ENCODE peak calls at places on chromosome 17, in five cellular contexts. Q is A549, M is lung, R is mucosa of descending colon, Y is GM13977. U is an unnamed sample.

GRCh38 chr17:59437766-59438165 is 106.3 kb downstream of the YPEL2 start:
- DNase-seq in R (no peak), M (no peak), Q (no peak), Y (no peak), U (no peak)

GRCh38 chr17:78130439-78131101 is at the start of gene TMC8:
- DNase-seq in Y (peak), M (peak), R (no peak), Q (no peak), U (no peak)

GRCh38 chr17:64017381-64017980 is 3.0 kb downstream of the ICAM2 start:
- DNase-seq in Q (no peak), Y (no peak), M (no peak), R (no peak), U (no peak)

GRCh38 chr17:40347319-40348135 is 17.0 kb downstream of the GJD3 start:
- DNase-seq in Y (no peak), Q (no peak), R (no peak), M (no peak), U (no peak)

GRCh38 chr17:12422632-12423031 is 243.1 kb upstream of the MYOCD start:
- DNase-seq in M (no peak), Y (no peak), R (no peak), Q (no peak), U (no peak)

GRCh38 chr17:74325743-74326379 is at the start of gene KIF19:
- DNase-seq in M (peak), Q (no peak), Y (peak), R (peak), U (peak)

GRCh38 chr17:59371426-59372099 is 40.1 kb downstream of the YPEL2 start:
- DNase-seq in M (no peak), Q (no peak), Y (no peak), R (peak), U (no peak)

GRCh38 chr17:51397361-51398127 is 137.2 kb downstream of the UTP18 start:
- DNase-seq in Q (peak), Y (no peak), M (no peak), R (no peak), U (no peak)

GRCh38 chr17:40076595-40076994 is 13.8 kb downstream of the THRA start:
- DNase-seq in M (no peak), R (no peak), Y (no peak), Q (no peak), U (no peak)

GRCh38 chr17:44788139-44788538 is 29.4 kb downstream of the ADAM11 start:
- DNase-seq in Q (no peak), R (no peak), M (no peak), Y (no peak), U (no peak)

GRCh38 chr17:77804796-77805426 is 153.6 kb upstream of the TNRC6C start:
- DNase-seq in M (no peak), Y (no peak), Q (no peak), R (no peak), U (no peak)

GRCh38 chr17:34797724-34798123 is 163.5 kb downstream of the CCT6B start:
- DNase-seq in M (no peak), Y (peak), Q (peak), R (peak), U (peak)

GRCh38 chr17:4591529-4591928 is 7.2 kb downstream of the SMTNL2 start:
- DNase-seq in Q (peak), R (no peak), Y (no peak), M (no peak), U (no peak)

GRCh38 chr17:82647593-82648164 is 565 bp downstream of the WDR45B start:
- DNase-seq in Y (peak), R (peak), M (peak), Q (no peak), U (peak)
- TF ChIP-seq CTCF in Y (no peak), R (no peak), M (no peak), Q (no peak), U (no peak)

GRCh38 chr17:7445011-7445927 is at the start of gene CHRNB1:
- DNase-seq in Q (peak), M (peak), R (peak), Y (peak), U (peak)
- TF ChIP-seq CTCF in Q (no peak), M (no peak), R (no peak), Y (no peak), U (no peak)

GRCh38 chr17:7484067-7484963 is at the start of gene POLR2A:
- DNase-seq in Q (peak), Y (peak), R (peak), M (peak), U (peak)

GRCh38 chr17:7483238-7484066 is 714 bp upstream of the POLR2A start:
- DNase-seq in Q (peak), Y (peak), R (peak), M (peak), U (peak)

GRCh38 chr17:7490144-7490543 is 6.0 kb downstream of the POLR2A start:
- DNase-seq in R (no peak), Y (no peak), M (no peak), Q (no peak), U (no peak)

GRCh38 chr17:7486181-7486580 is 2.0 kb downstream of the POLR2A start:
- DNase-seq in R (no peak), Q (no peak), Y (no peak), M (no peak), U (no peak)

GRCh38 chr17:7484964-7485377 is 805 bp downstream of the POLR2A start:
- DNase-seq in Q (no peak), Y (no peak), R (no peak), M (no peak), U (no peak)
- TF ChIP-seq CTCF in Q (no peak), Y (no peak), R (no peak), M (no peak), U (no peak)

GRCh38 chr17:58308173-58308984 is 20.2 kb downstream of the TSPOAP1 start:
- DNase-seq in M (peak), R (no peak), Y (no peak), Q (peak), U (peak)
- TF ChIP-seq CTCF in M (no peak), R (no peak), Y (peak), Q (peak), U (peak)

GRCh38 chr17:65554568-65555223 is 6.8 kb downstream of the AXIN2 start:
- DNase-seq in Q (no peak), Y (no peak), R (peak), M (no peak), U (no peak)
- TF ChIP-seq CTCF in Q (no peak), Y (no peak), R (no peak), M (no peak), U (no peak)